ENCODE peak calls at places on chromosomes 11 and 22, in four cellular contexts. M, V, I and B are unnamed samples.

GRCh38 chr11:64400096-64400495 is 41.1 kb downstream of the RPS6KA4 start:
- DNase-seq in V (no peak), I (no peak), M (peak), B (peak)

GRCh38 chr11:20154381-20154780 is 5.9 kb downstream of the DBX1 start:
- DNase-seq in V (no peak), M (peak), I (no peak), B (peak)

GRCh38 chr22:24142831-24143230 is 38.5 kb upstream of the SUSD2 start:
- DNase-seq in I (no peak), V (no peak), M (no peak), B (no peak)

GRCh38 chr22:36155702-36156101 is 4.9 kb downstream of the APOL3 start:
- DNase-seq in I (peak), V (no peak), M (no peak), B (no peak)

GRCh38 chr11:118139578-118139977 is 13.0 kb downstream of the SCN4B start:
- DNase-seq in V (no peak), M (no peak), I (no peak), B (no peak)

GRCh38 chr22:27476729-27477128 is 324.8 kb downstream of the MN1 start:
- DNase-seq in V (peak), M (peak), I (no peak), B (no peak)

GRCh38 chr11:70716986-70717775 is 318.9 kb downstream of the CTTN start:
- DNase-seq in M (peak), V (no peak), I (no peak), B (no peak)

GRCh38 chr11:71203681-71204080 is 48.7 kb downstream of the SHANK2 start:
- DNase-seq in M (no peak), I (no peak), V (no peak), B (no peak)

GRCh38 chr11:108289699-108290098 is 66.8 kb downstream of the ATM start:
- DNase-seq in V (no peak), M (no peak), I (no peak), B (no peak)

GRCh38 chr22:47630741-47631534 is 868.5 kb downstream of the TBC1D22A start:
- DNase-seq in M (no peak), I (no peak), V (no peak), B (no peak)

GRCh38 chr22:49667236-49667635 is 160.4 kb downstream of the BRD1 start:
- DNase-seq in M (no peak), V (no peak), I (no peak), B (peak)

GRCh38 chr22:25048659-25049657 is 96.4 kb downstream of the KIAA1671 start:
- DNase-seq in V (peak), M (peak), I (peak), B (peak)

GRCh38 chr11:36051235-36052072 is 107.6 kb downstream of the LDLRAD3 start:
- DNase-seq in V (no peak), M (no peak), I (no peak), B (no peak)

GRCh38 chr22:19597399-19597735 is 73.2 kb upstream of the CLDN5 start:
- DNase-seq in M (no peak), V (no peak), I (no peak), B (no peak)

GRCh38 chr22:33109532-33110148 is 51.5 kb upstream of the SYN3 start:
- DNase-seq in I (no peak), V (no peak), M (no peak), B (no peak)

GRCh38 chr11:75567971-75568370 is 5.9 kb downstream of the SERPINH1 start:
- DNase-seq in I (no peak), V (no peak), M (no peak), B (no peak)

GRCh38 chr22:38467904-38468760 is at the start of gene KDELR3:
- DNase-seq in I (peak), M (peak), V (peak), B (peak)

GRCh38 chr22:37258810-37259472 is 14.9 kb upstream of the RAC2 start:
- DNase-seq in I (no peak), M (no peak), V (no peak), B (peak)

GRCh38 chr11:119376197-119376847 is 5.2 kb downstream of the USP2 start:
- DNase-seq in V (peak), M (no peak), I (no peak), B (peak)

GRCh38 chr11:115659061-115659963 is 155.1 kb upstream of the CADM1 start:
- DNase-seq in V (peak), M (peak), I (no peak), B (peak)

GRCh38 chr22:44181033-44181911 is 547 bp downstream of the PARVG start:
- DNase-seq in I (peak), M (peak), V (no peak), B (no peak)

GRCh38 chr22:44181912-44182590 is 1.3 kb downstream of the PARVG start:
- DNase-seq in I (no peak), V (no peak), M (no peak), B (no peak)

GRCh38 chr22:44179989-44180705 is 578 bp upstream of the PARVG start:
- DNase-seq in V (no peak), I (no peak), M (no peak), B (no peak)

GRCh38 chr22:44179196-44179988 is 1.3 kb upstream of the PARVG start:
- DNase-seq in V (no peak), I (no peak), M (no peak), B (no peak)

DNA sequence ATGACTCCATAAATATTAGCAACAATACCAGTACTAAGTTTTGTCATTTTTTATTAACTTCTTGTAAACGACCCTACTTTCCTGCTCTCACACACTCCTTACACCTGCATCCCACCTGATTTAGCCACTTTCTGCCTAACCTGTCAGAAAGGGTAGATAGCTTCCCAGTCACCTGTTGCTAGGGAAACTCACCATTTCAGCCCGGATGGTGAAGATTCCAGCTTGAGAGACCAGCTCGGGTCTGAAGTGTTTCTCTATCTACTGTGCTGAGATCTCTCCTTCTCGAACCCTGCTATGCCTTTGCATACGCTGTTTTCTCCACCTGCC is at the start of gene PARVG:
- DNase-seq in M (no peak), V (no peak), I (no peak), B (peak)
- H3K9ac ChIP-seq in M (no peak), V (no peak), I (peak), B (no peak)

GRCh38 chr11:68216171-68216938 is 3.3 kb upstream of the KMT5B start:
- DNase-seq in I (peak), V (no peak), M (no peak), B (no peak)
- H3K9ac ChIP-seq in I (peak), V (no peak), M (no peak), B (no peak)

DNA sequence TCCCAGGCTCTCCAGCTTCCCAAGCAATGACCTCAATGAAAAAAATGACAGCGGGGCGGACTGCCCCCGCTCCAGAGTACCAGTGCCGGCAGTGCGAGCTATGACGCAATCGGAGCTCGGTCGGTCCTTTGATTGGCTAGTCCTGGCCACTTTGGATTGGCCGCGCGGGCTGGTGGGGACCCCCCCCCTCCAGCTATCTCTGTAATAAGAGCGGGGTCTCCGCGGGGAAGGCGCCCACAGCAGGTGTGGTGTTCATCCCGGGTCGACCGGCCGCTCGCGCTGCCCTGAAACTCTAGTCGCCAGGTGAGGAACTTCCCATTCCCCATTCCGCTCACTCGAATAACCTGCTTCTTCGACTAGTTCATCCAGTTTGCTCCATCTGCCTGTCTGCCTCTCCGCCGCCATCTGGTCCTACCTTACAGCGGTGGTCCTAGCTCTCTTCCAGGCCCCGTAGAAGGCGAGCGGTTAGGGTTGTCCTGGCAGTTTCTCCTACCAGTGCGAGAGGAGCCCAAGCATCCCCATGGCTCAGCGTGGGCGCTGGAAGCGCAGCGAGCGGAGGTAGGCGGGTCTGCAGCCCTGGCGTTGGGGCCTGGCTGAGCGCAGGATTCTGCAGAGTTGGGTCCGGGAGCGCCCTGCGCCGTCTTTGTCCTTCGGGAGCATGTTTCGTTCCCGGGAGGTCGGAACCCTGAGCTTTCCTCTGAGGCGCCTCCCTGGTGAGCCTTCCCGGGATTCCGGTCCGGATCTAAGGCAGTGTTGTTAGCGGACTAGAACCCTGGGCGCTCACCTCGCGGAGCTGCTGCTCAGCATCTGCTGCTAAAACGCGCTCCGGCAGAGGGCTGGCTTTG is at the start of gene CALCB:
- DNase-seq in I (no peak), V (peak), M (peak), B (peak)
- H3K9ac ChIP-seq in I (no peak), V (no peak), M (no peak), B (no peak)

GRCh38 chr11:8806974-8807373 is 104.0 kb upstream of the AKIP1 start:
- DNase-seq in V (no peak), I (no peak), M (no peak), B (peak)

GRCh38 chr11:8809605-8810272 is 101.2 kb upstream of the AKIP1 start:
- DNase-seq in I (no peak), M (no peak), V (no peak), B (peak)

GRCh38 chr11:8809185-8809584 is 101.8 kb upstream of the AKIP1 start:
- DNase-seq in V (no peak), I (no peak), M (peak), B (no peak)

GRCh38 chr11:8807544-8808225 is 103.3 kb upstream of the AKIP1 start:
- DNase-seq in M (peak), I (peak), V (peak), B (no peak)

GRCh38 chr11:8808226-8808585 is 102.8 kb upstream of the AKIP1 start:
- DNase-seq in I (peak), M (no peak), V (no peak), B (peak)
- H3K9ac ChIP-seq in I (peak), M (no peak), V (peak), B (no peak)

DNA sequence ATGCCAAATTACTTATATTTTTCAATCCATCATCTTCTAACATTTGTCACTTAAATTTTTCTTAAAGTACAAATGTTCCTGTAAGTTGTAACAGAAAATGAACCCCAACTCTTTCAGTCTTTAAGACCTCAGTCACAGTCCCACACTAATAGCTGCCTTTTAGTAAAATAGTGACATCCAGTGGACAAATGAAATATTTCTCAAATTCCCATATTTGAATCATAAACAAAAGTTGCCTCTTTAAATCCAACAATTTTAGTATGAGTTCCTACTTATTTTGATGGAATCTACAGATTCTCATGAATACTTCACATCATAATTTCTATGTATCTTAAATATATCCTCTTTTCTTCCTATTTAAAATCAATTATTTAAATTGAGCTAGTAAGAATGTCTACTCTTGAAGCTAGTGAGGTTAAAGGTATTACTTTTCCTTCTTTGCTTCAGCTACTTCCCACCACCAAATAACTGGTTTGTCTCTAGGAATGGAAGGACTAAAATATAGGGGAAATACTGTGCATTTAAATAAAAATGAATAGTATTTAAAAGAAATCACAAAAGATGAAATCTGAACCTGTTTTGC is 9.2 kb downstream of the LIN7C start:
- DNase-seq in V (peak), M (peak), I (no peak), B (no peak)
- H3K9ac ChIP-seq in V (no peak), M (no peak), I (no peak), B (no peak)

GRCh38 chr22:30266445-30267381 is at the start of gene OSM:
- DNase-seq in I (peak), M (no peak), V (no peak), B (no peak)

GRCh38 chr22:30268331-30268730 is 1.7 kb upstream of the OSM start:
- DNase-seq in M (no peak), I (no peak), V (no peak), B (no peak)

GRCh38 chr22:30265851-30266444 is 703 bp downstream of the OSM start:
- DNase-seq in I (peak), V (no peak), M (no peak), B (peak)

GRCh38 chr22:30265131-30265720 is 1.4 kb downstream of the OSM start:
- DNase-seq in M (no peak), I (no peak), V (no peak), B (no peak)

GRCh38 chr22:30267382-30268302 is 991 bp upstream of the OSM start:
- DNase-seq in M (no peak), I (no peak), V (no peak), B (no peak)
- H3K9ac ChIP-seq in M (no peak), I (peak), V (no peak), B (no peak)

DNA sequence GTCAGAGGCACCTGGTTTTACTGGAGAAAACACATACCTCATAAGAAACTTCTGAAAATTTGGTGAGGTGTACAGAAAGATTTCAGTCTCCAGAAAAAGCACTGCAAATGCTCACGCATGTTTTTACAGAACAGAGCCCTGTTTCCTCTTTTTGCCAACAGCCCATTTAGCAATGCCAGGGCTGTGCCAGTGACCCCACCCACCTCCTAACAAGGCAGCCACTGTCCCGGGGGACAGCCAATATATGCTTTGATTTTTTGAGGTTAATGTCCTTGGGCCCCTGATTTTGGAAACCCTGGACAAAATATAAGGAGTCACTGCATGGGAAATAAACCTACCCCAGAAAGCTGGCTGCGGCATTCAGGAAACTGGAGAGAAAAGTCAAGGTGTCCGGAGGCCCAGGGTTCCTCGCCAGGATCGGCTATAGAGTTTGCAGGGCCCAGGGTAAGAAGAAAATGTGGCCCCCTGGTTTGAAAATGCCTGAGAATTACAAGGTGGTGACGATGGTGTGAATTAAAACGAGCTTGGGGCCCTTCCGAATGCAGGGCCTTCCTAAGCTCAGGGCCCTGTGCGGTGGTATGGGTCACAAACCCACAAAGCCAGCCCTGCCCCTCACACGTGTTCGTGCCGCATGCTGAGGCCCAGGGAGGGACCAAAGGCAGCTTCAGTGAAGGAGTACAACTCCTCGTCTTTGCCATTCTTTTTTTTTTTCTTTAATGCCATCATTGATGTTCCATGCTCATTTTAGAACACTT is 71.1 kb upstream of the WNT7B start:
- DNase-seq in I (no peak), M (no peak), V (no peak), B (peak)
- H3K9ac ChIP-seq in I (no peak), M (no peak), V (no peak), B (no peak)

GRCh38 chr11:111518668-111519067 is 4.1 kb downstream of the HOATZ start:
- DNase-seq in I (no peak), V (no peak), M (no peak), B (no peak)

GRCh38 chr11:111522426-111522825 is 7.8 kb downstream of the HOATZ start:
- DNase-seq in I (no peak), V (no peak), M (peak), B (no peak)

GRCh38 chr11:111520565-111520964 is 6.0 kb downstream of the HOATZ start:
- DNase-seq in M (peak), I (no peak), V (peak), B (no peak)

GRCh38 chr11:111523343-111523742 is 8.8 kb downstream of the HOATZ start:
- DNase-seq in V (no peak), I (no peak), M (no peak), B (no peak)

GRCh38 chr11:111521132-111521531 is 6.6 kb downstream of the HOATZ start:
- DNase-seq in V (peak), M (peak), I (no peak), B (no peak)
- H3K9ac ChIP-seq in V (no peak), M (no peak), I (no peak), B (no peak)

GRCh38 chr11:8329336-8329735 is 65.7 kb upstream of the LMO1 start:
- DNase-seq in V (no peak), I (no peak), M (no peak), B (no peak)
- H3K9ac ChIP-seq in V (no peak), I (no peak), M (no peak), B (no peak)